ENCODE peak calls at places on chromosomes 3 and 15, in six cellular contexts. One of them, this sample, is unnamed.

GRCh38 chr15:48962662-48963523 is 826 bp downstream of the SHC4 start:
- DNase-seq in brain microvascular endothelial cell: peak; percentile 28
- DNase-seq in progenitor cell of endocrine pancreas: no peak
- DNase-seq in glutamatergic neuron: peak; percentile 53
- DNase-seq in H7: peak; percentile 63
- DNase-seq in NCI-H2081: no peak
- DNase-seq in this sample: no peak

GRCh38 chr3:90007786-90008499 is 900.5 kb downstream of the EPHA3 start:
- DNase-seq in brain microvascular endothelial cell: no peak
- DNase-seq in progenitor cell of endocrine pancreas: no peak
- DNase-seq in glutamatergic neuron: peak; percentile 14
- DNase-seq in H7: no peak
- DNase-seq in NCI-H2081: no peak
- DNase-seq in this sample: no peak

GRCh38 chr3:58009026-58009748 is 965 bp downstream of the FLNB start:
- DNase-seq in brain microvascular endothelial cell: no peak
- DNase-seq in progenitor cell of endocrine pancreas: peak; percentile 26
- DNase-seq in glutamatergic neuron: no peak
- DNase-seq in H7: peak; percentile 82
- DNase-seq in NCI-H2081: peak; percentile 8
- DNase-seq in this sample: no peak

GRCh38 chr3:190764231-190764630 is 98.3 kb downstream of the GMNC start:
- DNase-seq in brain microvascular endothelial cell: no peak
- DNase-seq in progenitor cell of endocrine pancreas: no peak
- DNase-seq in glutamatergic neuron: no peak
- DNase-seq in H7: no peak
- DNase-seq in NCI-H2081: no peak
- DNase-seq in this sample: no peak

GRCh38 chr3:190012314-190012782 is 108.3 kb downstream of the P3H2 start:
- DNase-seq in brain microvascular endothelial cell: peak; percentile 28
- DNase-seq in progenitor cell of endocrine pancreas: no peak
- DNase-seq in glutamatergic neuron: no peak
- DNase-seq in H7: no peak
- DNase-seq in NCI-H2081: no peak
- DNase-seq in this sample: no peak

GRCh38 chr3:58471025-58471887 is 20.6 kb upstream of the KCTD6 start:
- DNase-seq in brain microvascular endothelial cell: peak; percentile 87
- DNase-seq in progenitor cell of endocrine pancreas: no peak
- DNase-seq in glutamatergic neuron: no peak
- DNase-seq in H7: no peak
- DNase-seq in NCI-H2081: peak; percentile 73
- DNase-seq in this sample: peak; percentile 44

GRCh38 chr3:147301781-147302180 is 104.6 kb downstream of the ZIC4 start:
- DNase-seq in brain microvascular endothelial cell: no peak
- DNase-seq in progenitor cell of endocrine pancreas: no peak
- DNase-seq in glutamatergic neuron: no peak
- DNase-seq in H7: no peak
- DNase-seq in NCI-H2081: no peak
- DNase-seq in this sample: no peak

GRCh38 chr15:70059476-70060213 is 38.1 kb downstream of the TLE3 start:
- DNase-seq in brain microvascular endothelial cell: no peak
- DNase-seq in progenitor cell of endocrine pancreas: no peak
- DNase-seq in glutamatergic neuron: no peak
- DNase-seq in H7: no peak
- DNase-seq in NCI-H2081: no peak
- DNase-seq in this sample: no peak

GRCh38 chr3:55947406-55947805 is 460.3 kb upstream of the WNT5A start:
- DNase-seq in brain microvascular endothelial cell: no peak
- DNase-seq in progenitor cell of endocrine pancreas: no peak
- DNase-seq in glutamatergic neuron: no peak
- DNase-seq in H7: no peak
- DNase-seq in NCI-H2081: no peak
- DNase-seq in this sample: no peak

This sample was measured in NCI-H1436.